ENCODE peak calls at places on chromosome 1, in four cellular contexts. Q is anterior cingulate cortex, M is head of caudate nucleus, B is GF-D8. T is an unnamed sample.

GRCh38 chr1:39969531-39970270 is 14.8 kb downstream of the MFSD2A start:
- DNase-seq in Q (no peak), M (no peak), B (peak; percentile 68), T (no peak)

GRCh38 chr1:10648689-10649483 is 147.6 kb downstream of the CASZ1 start:
- DNase-seq in Q (no peak), M (no peak), B (no peak), T (no peak)

GRCh38 chr1:19439464-19440171 is 45.7 kb downstream of the CAPZB start:
- DNase-seq in Q (no peak), M (peak; percentile 67), B (no peak), T (peak; percentile 43)

GRCh38 chr1:222239130-222239529 is 308.8 kb downstream of the HHIPL2 start:
- DNase-seq in Q (no peak), M (no peak), B (no peak), T (no peak)

GRCh38 chr1:37676281-37677243 is 15.8 kb upstream of the CDCA8 start:
- DNase-seq in Q (no peak), M (no peak), B (no peak), T (no peak)

GRCh38 chr1:67041836-67042503 is 12.0 kb downstream of the SLC35D1 start:
- DNase-seq in Q (no peak), M (no peak), B (no peak), T (no peak)

GRCh38 chr1:203807211-203807610 is 11.8 kb downstream of the ZBED6 start:
- DNase-seq in Q (no peak), M (no peak), B (no peak), T (no peak)

GRCh38 chr1:107669996-107670395 is 295.0 kb downstream of the VAV3 start:
- DNase-seq in Q (no peak), M (no peak), B (no peak), T (no peak)

GRCh38 chr1:160868141-160868540 is 5.5 kb upstream of the CD244 start:
- DNase-seq in Q (no peak), M (no peak), B (peak; percentile 64), T (peak; percentile 69)